ENCODE peak calls at places on chromosomes 16 and 17, in ten cellular contexts. W is WTC11, O is NCI-H226, D is DMS 273 treated with DMSO at 0.1 percent for 48 hours, B is endothelial cell, U is head of caudate nucleus, V is neuronal stem cell, Y is NCI-H1436, H is neural crest cell, S is T follicular helper cell. M is an unnamed sample.

GRCh38 chr16:50266337-50267091 is at the start of gene ADCY7:
- DNase-seq in W (peak), O (no peak), D (peak), B (no peak), U (no peak), V (no peak), Y (no peak), H (no peak), S (peak), M (no peak)

GRCh38 chr17:57834146-57834741 is 15.6 kb downstream of the MRPS23 start:
- DNase-seq in W (peak), O (peak), D (no peak), B (no peak), U (no peak), V (no peak), Y (no peak), H (no peak), S (no peak), M (peak)

GRCh38 chr17:28706471-28707338 is 5.0 kb downstream of the PROCA1 start:
- DNase-seq in W (no peak), O (no peak), D (no peak), B (no peak), U (no peak), V (no peak), Y (no peak), H (no peak), S (no peak), M (no peak)

GRCh38 chr16:7689234-7689633 is 356.6 kb downstream of the RBFOX1 start:
- DNase-seq in W (peak), O (no peak), D (no peak), B (no peak), U (no peak), V (no peak), Y (no peak), H (no peak), S (no peak), M (peak)

GRCh38 chr17:19313746-19314651 is 48.5 kb downstream of the B9D1 start:
- DNase-seq in W (no peak), O (no peak), D (no peak), B (no peak), U (no peak), V (no peak), Y (no peak), H (no peak), S (no peak), M (no peak)

GRCh38 chr17:68035131-68035522 is 408 bp upstream of the KPNA2 start:
- DNase-seq in W (peak), O (peak), D (peak), B (peak), U (peak), V (no peak), Y (no peak), H (peak), S (peak), M (peak)

GRCh38 chr17:28875856-28876564 is 21.2 kb downstream of the ERAL1 start:
- DNase-seq in W (no peak), O (no peak), D (no peak), B (no peak), U (no peak), V (no peak), Y (no peak), H (no peak), S (no peak), M (no peak)

GRCh38 chr17:80855968-80856862 is 135.4 kb upstream of the CHMP6 start:
- DNase-seq in W (no peak), O (peak), D (no peak), B (no peak), U (no peak), V (no peak), Y (no peak), H (no peak), S (peak), M (no peak)

GRCh38 chr17:7833011-7833794 is 814 bp upstream of the KDM6B start:
- DNase-seq in W (no peak), O (no peak), D (no peak), B (no peak), U (no peak), V (no peak), Y (no peak), H (no peak), S (no peak), M (no peak)

GRCh38 chr17:42563543-42563942 is 1.6 kb downstream of the COASY start:
- DNase-seq in W (no peak), O (no peak), D (no peak), B (no peak), U (no peak), V (no peak), Y (no peak), H (no peak), S (no peak), M (no peak)